ENCODE peak calls at places on chromosomes 3 and 15, in nine cellular contexts. O is activated CD4-positive, alpha-beta T cell treated with anti-CD3 and anti-CD28 coated beads for 1 hour; R is effector memory CD8-positive, alpha-beta T cell; N is activated T-helper 1 cell treated with Interleukin-2 at 50 U/mL for 16 hours; W is left ventricle myocardium inferior; C is anterior cingulate cortex; D is Calu3; H is HT-29; T is psoas muscle. Z is an unnamed sample.

GRCh38 chr3:4417449-4417848 is 49.6 kb downstream of the SUMF1 start:
- DNase-seq in N (no peak), W (no peak), D (no peak), C (no peak), O (no peak), T (no peak), H (no peak), R (no peak), Z (no peak)

GRCh38 chr3:182981038-182981380 is 671 bp upstream of the DCUN1D1 start:
- DNase-seq in T (no peak), C (no peak), R (no peak), D (no peak), H (no peak), O (no peak), N (no peak), W (no peak), Z (no peak)

GRCh38 chr15:95368211-95368610 is 962.3 kb upstream of the NR2F2 start:
- DNase-seq in C (no peak), O (no peak), D (no peak), T (no peak), W (no peak), R (no peak), N (no peak), H (no peak), Z (no peak)

GRCh38 chr3:30308131-30308530 is 298.3 kb upstream of the TGFBR2 start:
- DNase-seq in N (no peak), O (no peak), C (no peak), D (no peak), H (no peak), W (no peak), R (no peak), T (no peak), Z (no peak)

GRCh38 chr3:14565791-14566588 is 25.8 kb upstream of the GRIP2 start:
- DNase-seq in N (no peak), R (no peak), C (no peak), W (no peak), O (no peak), T (no peak), H (no peak), D (peak), Z (no peak)

GRCh38 chr3:16917256-16917935 is 32.6 kb downstream of the PLCL2 start:
- DNase-seq in O (no peak), C (no peak), W (no peak), R (no peak), N (no peak), H (no peak), T (no peak), D (no peak), Z (no peak)

GRCh38 chr3:108345492-108346205 is 49.3 kb downstream of the HHLA2 start:
- DNase-seq in H (peak), N (no peak), C (no peak), R (no peak), O (no peak), D (peak), T (no peak), W (no peak), Z (no peak)

GRCh38 chr15:66288796-66289195 is 4.6 kb upstream of the DIS3L start:
- DNase-seq in R (no peak), H (no peak), D (no peak), C (no peak), W (no peak), T (no peak), O (no peak), N (no peak), Z (no peak)

GRCh38 chr3:100556656-100557310 is 52.6 kb upstream of the ADGRG7 start:
- DNase-seq in C (no peak), R (no peak), N (no peak), D (no peak), W (no peak), H (no peak), T (no peak), O (no peak), Z (no peak)

GRCh38 chr15:78696436-78696835 is 55.4 kb upstream of the CHRNB4 start:
- DNase-seq in N (no peak), R (no peak), W (no peak), C (no peak), D (no peak), H (no peak), T (no peak), O (no peak), Z (no peak)

GRCh38 chr3:180980612-180981011 is 8.9 kb downstream of the DNAJC19 start:
- DNase-seq in H (no peak), W (no peak), T (no peak), O (no peak), R (no peak), C (no peak), N (no peak), D (no peak), Z (no peak)

GRCh38 chr3:195403841-195404408 is 38.9 kb downstream of the ACAP2 start:
- DNase-seq in D (no peak), R (no peak), C (no peak), T (no peak), W (no peak), H (no peak), O (no peak), N (no peak), Z (no peak)

GRCh38 chr3:70832035-70832795 is 519.8 kb upstream of the MDFIC2 start:
- DNase-seq in D (no peak), O (no peak), W (no peak), H (no peak), C (no peak), R (no peak), N (no peak), T (no peak), Z (peak)

GRCh38 chr3:18423401-18424212 is 1.5 kb downstream of the SATB1 start:
- DNase-seq in W (peak), O (no peak), N (no peak), R (peak), D (peak), H (peak), T (peak), C (no peak), Z (peak)

GRCh38 chr3:104519468-104519867 is 847.2 kb upstream of the ALCAM start:
- DNase-seq in C (no peak), W (no peak), N (no peak), T (no peak), D (no peak), H (no peak), R (no peak), O (no peak), Z (no peak)

GRCh38 chr3:167814441-167814951 is 79.0 kb downstream of the SERPINI1 start:
- DNase-seq in R (no peak), T (no peak), C (peak), W (no peak), H (no peak), D (no peak), O (no peak), N (no peak), Z (peak)

GRCh38 chr3:59404064-59404463 is 354.2 kb upstream of the CFAP20DC start:
- DNase-seq in O (no peak), C (no peak), H (no peak), R (no peak), N (no peak), W (no peak), D (no peak), T (no peak), Z (no peak)

GRCh38 chr3:13873818-13874217 is 6.1 kb downstream of the WNT7A start:
- DNase-seq in T (no peak), H (no peak), O (no peak), C (no peak), W (no peak), R (no peak), N (no peak), D (no peak), Z (no peak)

GRCh38 chr3:23567917-23568316 is 237.8 kb upstream of the UBE2E1 start:
- DNase-seq in H (no peak), D (no peak), T (no peak), O (no peak), W (no peak), R (no peak), C (no peak), N (no peak), Z (no peak)

GRCh38 chr3:167733961-167734497 is 663 bp downstream of the PDCD10 start:
- DNase-seq in O (no peak), D (peak), W (no peak), N (no peak), C (no peak), R (no peak), T (no peak), H (no peak), Z (no peak)

GRCh38 chr15:74907277-74907870 is 723 bp upstream of the FAM219B start:
- DNase-seq in D (no peak), W (peak), N (no peak), C (no peak), H (no peak), T (no peak), R (no peak), O (no peak), Z (no peak)

GRCh38 chr15:85313339-85313738 is 67.1 kb upstream of the AKAP13 start:
- DNase-seq in N (no peak), W (no peak), R (no peak), C (no peak), H (no peak), D (no peak), O (no peak), T (no peak), Z (no peak)

GRCh38 chr15:86876387-86876786 is 796.7 kb downstream of the AGBL1 start:
- DNase-seq in N (no peak), H (no peak), D (no peak), O (no peak), W (no peak), C (no peak), R (no peak), T (no peak), Z (no peak)

GRCh38 chr3:178341636-178342035 is 194.6 kb upstream of the KCNMB2 start:
- DNase-seq in C (no peak), O (no peak), T (no peak), D (no peak), W (no peak), R (no peak), N (no peak), H (no peak), Z (no peak)

GRCh38 chr3:149493315-149494021 is 19.0 kb downstream of the TM4SF4 start:
- DNase-seq in N (no peak), H (no peak), T (no peak), R (no peak), O (no peak), C (no peak), D (no peak), W (no peak), Z (no peak)

GRCh38 chr3:158718490-158719170 is 13.6 kb downstream of the RARRES1 start:
- DNase-seq in R (no peak), W (no peak), T (no peak), C (no peak), D (peak), O (no peak), H (peak), N (no peak), Z (no peak)

GRCh38 chr3:12501360-12502020 is 17.2 kb downstream of the TSEN2 start:
- DNase-seq in H (no peak), W (no peak), N (no peak), D (no peak), T (no peak), C (no peak), O (no peak), R (no peak), Z (no peak)

GRCh38 chr15:68601206-68602197 is 22.7 kb downstream of the CORO2B start:
- DNase-seq in T (no peak), H (no peak), O (no peak), R (no peak), D (no peak), C (no peak), W (no peak), N (no peak), Z (no peak)

GRCh38 chr15:62498711-62499110 is 333.6 kb upstream of the C2CD4B start:
- DNase-seq in R (no peak), O (no peak), W (no peak), C (no peak), H (no peak), T (no peak), D (no peak), N (no peak), Z (no peak)

GRCh38 chr15:96500491-96500890 is 170.0 kb downstream of the NR2F2 start:
- DNase-seq in O (no peak), W (no peak), N (no peak), D (no peak), T (no peak), H (no peak), R (no peak), C (no peak), Z (no peak)

GRCh38 chr15:63818191-63818590 is 15.6 kb downstream of the HERC1 start:
- DNase-seq in D (no peak), O (no peak), H (no peak), R (no peak), C (peak), T (no peak), N (no peak), W (no peak), Z (no peak)

GRCh38 chr15:19987389-19988048 is 554.1 kb downstream of the GOLGA6L6 start:
- DNase-seq in D (no peak), T (no peak), W (no peak), C (no peak), R (no peak), H (peak), O (no peak), N (no peak), Z (no peak)

Z was measured in tibial nerve.